ENCODE peak calls at places on chromosomes 5 and 9, in nine cellular contexts. Z is neural crest cell; D is effector memory CD8-positive, alpha-beta T cell; I is COR-L47; W is mucosa of descending colon; M is stimulated activated CD4-positive, alpha-beta T cell treated with anti-CD3 and anti-CD28 coated beads, Interleukin-1b, Interleukin-23, amount 100 ng/mL, for 48 hours; R is CD4-positive, alpha-beta T cell; G is NCI-H82; O is activated naive CD8-positive, alpha-beta T cell treated with anti-CD3 and anti-CD28 coated beads, Interleukin-2, amount 50 U/mL, for 24 hours. P is an unnamed sample.
A peak's percentile ranks its signal among the peaks of the same experiment; 100 is the strongest.

GRCh38 chr5:6700686-6701355 is 12.4 kb upstream of the TENT4A start:
- DNase-seq in I (no peak), M (no peak), W (peak; percentile 50), R (no peak), D (no peak), Z (no peak), G (no peak), O (no peak), P (no peak)

GRCh38 chr9:78462616-78463015 is 165.7 kb downstream of the PSAT1 start:
- DNase-seq in W (no peak), I (no peak), R (no peak), D (no peak), M (no peak), O (no peak), Z (no peak), G (no peak), P (no peak)

GRCh38 chr9:111064160-111064733 is 26.0 kb upstream of the LPAR1 start:
- DNase-seq in D (no peak), R (no peak), G (no peak), O (no peak), M (no peak), W (no peak), I (no peak), Z (no peak), P (no peak)

GRCh38 chr9:87864915-87865314 is 17.8 kb upstream of the SPATA31E1 start:
- DNase-seq in O (no peak), D (no peak), Z (no peak), I (no peak), W (no peak), G (no peak), M (no peak), R (no peak), P (no peak)

GRCh38 chr5:610011-610743 is 2.0 kb upstream of the CEP72 start:
- DNase-seq in R (no peak), O (no peak), G (no peak), D (no peak), M (no peak), Z (no peak), I (no peak), W (no peak), P (no peak)

GRCh38 chr5:111447822-111448221 is 64.5 kb downstream of the STARD4 start:
- DNase-seq in O (no peak), M (no peak), G (peak; percentile 18), Z (no peak), D (no peak), I (peak; percentile 34), R (no peak), W (no peak), P (no peak)

GRCh38 chr5:103228056-103228455 is 30.5 kb upstream of the MACIR start:
- DNase-seq in Z (no peak), D (no peak), W (no peak), O (no peak), R (no peak), G (no peak), M (no peak), I (no peak), P (no peak)

GRCh38 chr9:89498845-89499480 is 1.1 kb upstream of the SEMA4D start:
- DNase-seq in O (no peak), D (peak; percentile 51), Z (no peak), R (peak; percentile 41), W (no peak), I (no peak), M (no peak), G (no peak), P (no peak)

GRCh38 chr5:111641533-111642230 is 115.3 kb downstream of the NREP start:
- DNase-seq in Z (no peak), D (no peak), M (no peak), G (no peak), R (no peak), I (no peak), O (no peak), W (no peak), P (no peak)

GRCh38 chr5:140605879-140606278 is 27.1 kb downstream of the CD14 start:
- DNase-seq in G (no peak), I (no peak), R (no peak), M (no peak), Z (no peak), D (no peak), W (no peak), O (no peak), P (no peak)

GRCh38 chr9:306907-307306 is 92.2 kb downstream of the DOCK8 start:
- DNase-seq in R (peak; percentile 11), I (no peak), Z (no peak), M (peak; percentile 33), W (peak; percentile 57), O (peak; percentile 13), D (peak; percentile 49), G (no peak), P (peak; percentile 18)

GRCh38 chr5:141605523-141606277 is 13.1 kb downstream of the DIAPH1 start:
- DNase-seq in O (peak; percentile 62), I (no peak), W (peak; percentile 71), R (peak; percentile 57), Z (no peak), M (peak; percentile 69), D (peak; percentile 73), G (no peak), P (peak; percentile 39)

GRCh38 chr9:130847306-130848217 is 12.5 kb downstream of the ABL1 start:
- DNase-seq in D (no peak), W (peak; percentile 38), R (no peak), G (no peak), Z (no peak), O (no peak), M (no peak), I (no peak), P (no peak)

GRCh38 chr5:80136751-80137272 is 101.7 kb downstream of the THBS4 start:
- DNase-seq in O (no peak), R (no peak), W (no peak), D (no peak), Z (no peak), I (no peak), M (no peak), G (no peak), P (no peak)

GRCh38 chr9:114006931-114007691 is 71.0 kb downstream of the AMBP start:
- DNase-seq in D (no peak), Z (no peak), O (no peak), R (no peak), I (no peak), W (no peak), G (no peak), M (no peak), P (no peak)

GRCh38 chr5:127558273-127558672 is 40.8 kb downstream of the PRRC1 start:
- DNase-seq in Z (no peak), D (no peak), M (no peak), I (no peak), O (no peak), R (no peak), G (no peak), W (no peak), P (no peak)

GRCh38 chr5:59124983-59125960 is 542.4 kb downstream of the RAB3C start:
- DNase-seq in G (peak; percentile 40), I (no peak), W (no peak), M (no peak), Z (no peak), R (peak; percentile 17), O (peak; percentile 34), D (peak; percentile 3), P (no peak)

GRCh38 chr5:139760066-139761056 is 35.2 kb upstream of the PSD2 start:
- DNase-seq in D (no peak), W (no peak), R (no peak), Z (no peak), M (no peak), O (no peak), G (no peak), I (peak; percentile 51), P (no peak)

GRCh38 chr5:154444559-154445421 is 1.0 kb upstream of the SAP30L start:
- DNase-seq in I (no peak), M (peak; percentile 4), R (no peak), G (peak; percentile 27), Z (peak; percentile 8), D (no peak), O (peak; percentile 31), W (peak; percentile 16), P (peak; percentile 2)

GRCh38 chr9:115921301-115921700 is 232.3 kb upstream of the PAPPA start:
- DNase-seq in D (no peak), I (no peak), W (no peak), M (no peak), O (no peak), R (no peak), Z (no peak), G (no peak), P (no peak)

GRCh38 chr9:70403618-70404025 is 10.8 kb downstream of the KLF9 start:
- DNase-seq in I (no peak), W (peak; percentile 22), R (no peak), O (no peak), D (no peak), M (no peak), Z (no peak), G (no peak), P (no peak)

GRCh38 chr9:80501635-80502034 is 929.9 kb downstream of the TLE4 start:
- DNase-seq in Z (no peak), M (no peak), I (no peak), G (no peak), W (no peak), D (no peak), O (no peak), R (no peak), P (no peak)

GRCh38 chr5:62144395-62145022 is 161.5 kb upstream of the KIF2A start:
- DNase-seq in W (no peak), Z (no peak), O (no peak), D (no peak), R (no peak), M (no peak), G (no peak), I (peak; percentile 81), P (no peak)

GRCh38 chr5:140182803-140183367 is 7.9 kb downstream of the CYSTM1 start:
- DNase-seq in M (no peak), I (peak; percentile 61), Z (no peak), G (no peak), W (peak; percentile 64), D (no peak), O (no peak), R (no peak), P (no peak)

GRCh38 chr9:111375062-111375461 is 45.0 kb upstream of the OR2K2 start:
- DNase-seq in G (no peak), R (no peak), Z (no peak), I (no peak), W (no peak), O (no peak), D (no peak), M (no peak), P (no peak)

GRCh38 chr9:34510032-34510431 is 12.8 kb downstream of the ENHO start:
- DNase-seq in I (no peak), W (no peak), M (no peak), G (no peak), R (no peak), O (no peak), Z (no peak), D (no peak), P (no peak)